ENCODE peak calls at places on chromosomes 1 and 21, in five cellular contexts. N is kidney glomerular epithelial cell; J is naive thymus-derived CD8-positive, alpha-beta T cell; R is T follicular helper cell; C is memory B cell. B is an unnamed sample.

GRCh38 chr1:246355421-246356230 is 151.5 kb downstream of the SMYD3 start:
- DNase-seq in N (no peak), J (no peak), R (no peak), C (no peak), B (no peak)

GRCh38 chr1:44270666-44271628 is 57.7 kb downstream of the DMAP1 start:
- DNase-seq in N (no peak), J (no peak), R (no peak), C (no peak), B (no peak)

GRCh38 chr1:198701766-198702539 is 63.1 kb downstream of the PTPRC start:
- DNase-seq in N (no peak), J (no peak), R (no peak), C (no peak), B (no peak)

GRCh38 chr1:230806552-230806951 is 59.4 kb downstream of the CAPN9 start:
- DNase-seq in N (no peak), J (no peak), R (no peak), C (no peak), B (no peak)

GRCh38 chr1:6727535-6727934 is 25.9 kb upstream of the DNAJC11 start:
- DNase-seq in N (peak), J (no peak), R (peak), C (peak), B (peak)

GRCh38 chr1:240304466-240304865 is 212.8 kb downstream of the FMN2 start:
- DNase-seq in N (no peak), J (no peak), R (no peak), C (no peak), B (no peak)

GRCh38 chr1:114195819-114196218 is 42.1 kb upstream of the SYT6 start:
- DNase-seq in N (no peak), J (no peak), R (no peak), C (no peak), B (no peak)

GRCh38 chr21:36499578-36500471 is 19.9 kb upstream of the CLDN14 start:
- DNase-seq in N (no peak), J (no peak), R (no peak), C (no peak), B (no peak)

GRCh38 chr1:55272994-55273393 is 57.8 kb upstream of the USP24 start:
- DNase-seq in N (no peak), J (no peak), R (no peak), C (no peak), B (no peak)

GRCh38 chr1:222540598-222540995 is 7.3 kb downstream of the HHIPL2 start:
- DNase-seq in N (no peak), J (no peak), R (no peak), C (no peak), B (no peak)

GRCh38 chr1:212498243-212498642 is 65.5 kb downstream of the NENF start:
- DNase-seq in N (peak), J (no peak), R (no peak), C (no peak), B (no peak)

GRCh38 chr1:234481771-234482170 is 2.8 kb upstream of the TARBP1 start:
- DNase-seq in N (peak), J (no peak), R (no peak), C (no peak), B (no peak)

GRCh38 chr1:153340356-153340755 is 8.3 kb downstream of the PGLYRP4 start:
- DNase-seq in N (no peak), J (no peak), R (no peak), C (no peak), B (no peak)

GRCh38 chr1:16351449-16351993 is 759 bp downstream of the FBXO42 start:
- DNase-seq in N (no peak), J (no peak), R (no peak), C (no peak), B (no peak)

GRCh38 chr1:218395916-218396315 is 50.8 kb downstream of the TGFB2 start:
- DNase-seq in N (no peak), J (no peak), R (no peak), C (no peak), B (no peak)

GRCh38 chr1:4836574-4836973 is 182.2 kb downstream of the AJAP1 start:
- DNase-seq in N (no peak), J (no peak), R (no peak), C (no peak), B (no peak)

GRCh38 chr1:62530516-62531154 is 66.7 kb upstream of the ANGPTL3 start:
- DNase-seq in N (no peak), J (no peak), R (no peak), C (no peak), B (no peak)

GRCh38 chr1:94726981-94727685 is 93.0 kb upstream of the SLC44A3 start:
- DNase-seq in N (no peak), J (no peak), R (no peak), C (no peak), B (no peak)

GRCh38 chr1:115828101-115829022 is 12.6 kb downstream of the NHLH2 start:
- DNase-seq in N (no peak), J (peak), R (no peak), C (no peak), B (no peak)

GRCh38 chr1:12460911-12461621 is 156.9 kb downstream of the DHRS3 start:
- DNase-seq in N (no peak), J (no peak), R (no peak), C (no peak), B (no peak)

GRCh38 chr1:227779651-227780050 is 35.8 kb upstream of the PRSS38 start:
- DNase-seq in N (no peak), J (no peak), R (no peak), C (no peak), B (no peak)

GRCh38 chr1:88736633-88737248 is 52.7 kb downstream of the PKN2 start:
- DNase-seq in N (peak), J (no peak), R (no peak), C (no peak), B (no peak)

GRCh38 chr1:155207578-155208405 is at the start of gene THBS3:
- DNase-seq in N (peak), J (no peak), R (no peak), C (no peak), B (no peak)